ENCODE peak calls at places on chromosomes 13 and 19, in eight cellular contexts. X is CD4-positive, alpha-beta memory T cell; S is mammary epithelial cell; F is effector memory CD4-positive, alpha-beta T cell; W is psoas muscle; V is astrocyte; T is tibial artery; E is left ventricle myocardium inferior. Q is an unnamed sample.

GRCh38 chr19:8355631-8356402 is 8.1 kb upstream of the ANGPTL4 start:
- DNase-seq in S (peak; percentile 98), W (peak; percentile 53), V (peak; percentile 96), E (no peak), F (no peak), T (peak; percentile 83), X (no peak), Q (no peak)

GRCh38 chr13:46586766-46587509 is 34.0 kb downstream of the LRCH1 start:
- DNase-seq in W (no peak), V (peak; percentile 64), S (no peak), T (no peak), E (no peak), F (no peak), X (no peak), Q (no peak)

GRCh38 chr19:5354403-5354802 is 13.8 kb upstream of the PTPRS start:
- DNase-seq in T (no peak), F (no peak), E (no peak), X (no peak), V (no peak), W (no peak), S (no peak), Q (peak; percentile 34)

GRCh38 chr19:4347521-4347920 is 4.2 kb downstream of the MPND start:
- DNase-seq in S (no peak), W (no peak), V (no peak), E (no peak), F (no peak), X (no peak), T (no peak), Q (no peak)

GRCh38 chr13:79589605-79590511 is 108.9 kb downstream of the NDFIP2 start:
- DNase-seq in W (no peak), V (no peak), T (no peak), E (no peak), X (no peak), F (no peak), S (peak; percentile 95), Q (no peak)

GRCh38 chr19:46602392-46603194 is 1.5 kb downstream of the CALM3 start:
- DNase-seq in X (peak; percentile 66), T (peak; percentile 73), W (no peak), F (no peak), E (no peak), S (no peak), V (no peak), Q (peak; percentile 37)

GRCh38 chr19:42474743-42475142 is 32.0 kb upstream of the CXCL17 start:
- DNase-seq in X (no peak), F (no peak), W (no peak), T (no peak), E (no peak), S (no peak), V (no peak), Q (no peak)

GRCh38 chr19:51727349-51727880 is 3.6 kb upstream of the HAS1 start:
- DNase-seq in W (no peak), E (no peak), S (peak; percentile 91), X (no peak), F (no peak), V (no peak), T (no peak), Q (no peak)

GRCh38 chr13:96984061-96984508 is 10.2 kb downstream of the OXGR1 start:
- DNase-seq in S (peak; percentile 64), E (no peak), X (no peak), T (no peak), W (no peak), V (no peak), F (no peak), Q (no peak)

GRCh38 chr19:35449347-35450043 is 1.4 kb downstream of the FFAR2 start:
- DNase-seq in E (no peak), W (peak; percentile 11), S (peak; percentile 46), T (no peak), V (no peak), F (no peak), X (no peak), Q (no peak)

GRCh38 chr13:28503182-28503980 is 8.5 kb upstream of the FLT1 start:
- DNase-seq in T (no peak), E (no peak), X (no peak), W (no peak), V (no peak), F (no peak), S (no peak), Q (no peak)

GRCh38 chr13:81916471-81916870 is 1575.5 kb upstream of the SPRY2 start:
- DNase-seq in W (no peak), F (no peak), T (no peak), S (no peak), E (no peak), V (no peak), X (no peak), Q (no peak)

GRCh38 chr13:83987394-83987793 is 105.1 kb upstream of the SLITRK1 start:
- DNase-seq in T (no peak), W (no peak), S (no peak), F (no peak), V (no peak), E (no peak), X (no peak), Q (no peak)

GRCh38 chr19:18477974-18478373 is 40.0 kb upstream of the ISYNA1 start:
- DNase-seq in X (no peak), S (no peak), E (no peak), F (no peak), W (no peak), V (no peak), T (no peak), Q (no peak)

GRCh38 chr19:16078311-16078758 is 2.0 kb downstream of the TPM4 start:
- DNase-seq in W (no peak), F (no peak), E (no peak), T (peak; percentile 70), S (peak; percentile 78), X (peak; percentile 52), V (peak; percentile 59), Q (peak; percentile 49)

GRCh38 chr13:78194904-78195639 is 276.4 kb upstream of the EDNRB start:
- DNase-seq in F (no peak), S (no peak), X (no peak), T (no peak), V (peak; percentile 65), E (no peak), W (no peak), Q (no peak)

GRCh38 chr19:48975947-48976847 is 11.1 kb downstream of the FTL start:
- DNase-seq in F (no peak), T (no peak), V (no peak), E (no peak), X (no peak), W (no peak), S (no peak), Q (peak; percentile 64)

GRCh38 chr19:38805180-38805579 is 7.6 kb downstream of the LGALS4 start:
- DNase-seq in S (no peak), W (no peak), V (no peak), T (no peak), E (no peak), F (no peak), X (no peak), Q (no peak)
- H3K27ac ChIP-seq in S (no peak overlapping the region), W (no peak overlapping the region), V (no peak overlapping the region), T (no peak overlapping the region), E (peak overlapping the region; percentile 23), F (no peak overlapping the region), X (no peak overlapping the region), Q (no peak overlapping the region)

GRCh38 chr19:50007947-50008346 is 17.2 kb downstream of the VRK3 start:
- DNase-seq in X (no peak), V (no peak), F (no peak), W (no peak), E (no peak), T (no peak), S (no peak), Q (no peak)
- H3K36me3 ChIP-seq in X (peaks cover 49% of the 10 kb centered on the region), V (peaks cover 5% of the 10 kb centered on the region), F (peaks cover 58% of the 10 kb centered on the region), W (peaks cover 75% of the 10 kb centered on the region), E (peaks cover 78% of the 10 kb centered on the region), T (peaks cover 39% of the 10 kb centered on the region), S (peaks cover 12% of the 10 kb centered on the region), Q (peaks cover 71% of the 10 kb centered on the region)

GRCh38 chr19:23116802-23117571 is at the start of gene ZNF730:
- DNase-seq in E (peak; percentile 33), S (peak; percentile 80), V (peak; percentile 69), F (no peak), T (peak; percentile 66), X (no peak), W (peak; percentile 27), Q (peak; percentile 81)
- H3K27ac ChIP-seq in E (no peak within 1 kb of the TSS), S (no peak within 1 kb of the TSS), V (peak within 1 kb of the TSS; percentile 77), F (no peak within 1 kb of the TSS), T (no peak within 1 kb of the TSS), X (no peak within 1 kb of the TSS), W (no peak within 1 kb of the TSS), Q (peak within 1 kb of the TSS; percentile 96)

DNA sequence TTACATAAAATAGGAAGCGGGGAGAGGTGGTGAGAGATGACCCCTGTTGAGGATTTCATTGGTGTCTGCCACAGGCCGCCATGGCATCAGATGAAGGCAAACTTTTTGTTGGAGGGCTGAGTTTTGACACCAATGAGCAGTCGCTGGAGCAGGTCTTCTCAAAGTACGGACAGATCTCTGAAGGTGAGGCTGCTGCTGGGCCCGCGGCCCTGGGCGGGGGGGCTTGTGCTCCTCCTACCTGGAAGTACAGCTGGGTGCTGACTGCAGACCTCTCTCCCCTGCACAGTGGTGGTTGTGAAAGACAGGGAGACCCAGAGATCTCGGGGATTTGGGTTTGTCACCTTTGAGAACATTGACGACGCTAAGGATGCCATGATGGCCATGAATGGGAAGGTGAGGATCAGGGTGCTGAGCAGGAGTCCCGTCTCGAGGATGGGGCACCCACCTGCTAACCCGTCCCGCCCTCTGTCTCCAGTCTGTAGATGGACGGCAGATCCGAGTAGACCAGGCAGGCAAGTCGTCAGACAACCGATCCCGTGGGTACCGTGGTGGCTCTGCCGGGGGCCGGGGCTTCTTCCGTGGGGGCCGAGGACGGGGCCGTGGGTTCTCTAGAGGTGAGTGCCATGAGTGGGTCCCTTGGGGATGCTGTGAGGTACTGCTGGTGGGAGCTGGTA is 1.9 kb downstream of the CIRBP start:
- DNase-seq in W (no peak), F (no peak), X (peak; percentile 43), V (no peak), S (no peak), T (no peak), E (no peak), Q (no peak)
- H3K36me3 ChIP-seq in W (peaks cover 51% of the 10 kb centered on the region), F (peaks cover 45% of the 10 kb centered on the region), X (peaks cover 47% of the 10 kb centered on the region), V (peaks cover 20% of the 10 kb centered on the region), S (peaks cover 22% of the 10 kb centered on the region), T (peaks cover 42% of the 10 kb centered on the region), E (peaks cover 50% of the 10 kb centered on the region), Q (peaks cover 57% of the 10 kb centered on the region)

DNA sequence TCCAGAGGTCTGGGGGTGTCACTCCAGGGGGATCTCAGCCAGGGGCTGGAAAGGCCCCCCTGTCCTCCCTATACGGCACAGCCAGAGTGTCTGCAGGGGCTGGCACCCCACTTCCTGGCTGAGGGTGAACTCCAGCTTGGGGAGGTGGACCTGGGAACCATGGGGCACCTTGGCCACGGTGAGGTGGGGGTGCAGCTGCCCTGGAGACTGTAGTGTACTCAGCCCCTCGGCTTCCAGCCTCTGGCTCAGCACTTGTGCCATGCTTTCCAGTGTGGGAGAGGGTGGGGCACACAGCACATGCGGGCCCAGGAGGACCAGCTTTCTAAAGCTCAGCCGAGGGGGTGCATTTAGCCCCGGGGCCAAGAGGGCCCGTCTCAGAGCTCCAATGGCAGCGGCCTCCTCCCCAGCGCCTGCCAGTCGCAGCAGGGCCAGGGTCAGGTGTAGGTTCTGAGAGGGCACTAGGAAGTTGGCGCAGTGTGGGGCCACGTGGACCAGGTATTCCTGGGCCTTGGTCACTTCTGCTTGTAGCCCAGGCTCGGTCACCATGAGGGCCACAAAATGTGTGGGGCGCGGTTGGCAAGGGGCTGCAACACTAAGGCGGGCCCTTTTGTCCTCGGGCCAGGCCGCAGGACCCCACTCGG is 1.4 kb downstream of the LENG9 start:
- DNase-seq in S (no peak), E (no peak), W (peak; percentile 14), V (no peak), X (no peak), F (no peak), T (peak; percentile 71), Q (no peak)
- H3K27ac ChIP-seq in S (peak overlapping the region; percentile 70), E (peak overlapping the region; percentile 99), W (peak overlapping the region; percentile 91), V (no peak overlapping the region), X (peak overlapping the region; percentile 81), F (peak overlapping the region; percentile 80), T (peak overlapping the region; percentile 92), Q (no peak overlapping the region)

Q was measured in DND-41.